ENCODE peak calls at places on chromosomes 16 and 17, in six cellular contexts. X, F, Q, K, D and P are unnamed samples.

GRCh38 chr17:81313776-81314409 is 18.8 kb upstream of the SLC38A10 start:
- DNase-seq in X (no peak), F (no peak), Q (no peak), K (no peak), D (no peak), P (no peak)

GRCh38 chr17:47698749-47699535 is 5.0 kb downstream of the TBKBP1 start:
- DNase-seq in X (peak), F (peak), Q (peak), K (peak), D (peak), P (no peak)

GRCh38 chr17:57576744-57577143 is 168.4 kb downstream of the CCDC182 start:
- DNase-seq in X (no peak), F (no peak), Q (no peak), K (no peak), D (no peak), P (no peak)

GRCh38 chr16:57316390-57317017 is 32.0 kb upstream of the PLLP start:
- DNase-seq in X (peak), F (no peak), Q (no peak), K (peak), D (peak), P (no peak)

GRCh38 chr17:40519089-40519775 is 17.8 kb upstream of the TNS4 start:
- DNase-seq in X (no peak), F (no peak), Q (no peak), K (no peak), D (peak), P (no peak)

GRCh38 chr17:83069931-83070374 is 9.5 kb upstream of the METRNL start:
- DNase-seq in X (no peak), F (no peak), Q (no peak), K (no peak), D (no peak), P (no peak)

GRCh38 chr16:52435573-52435972 is 111.4 kb downstream of the TOX3 start:
- DNase-seq in X (no peak), F (no peak), Q (no peak), K (no peak), D (no peak), P (no peak)

GRCh38 chr16:83878838-83879237 is 20.1 kb upstream of the MLYCD start:
- DNase-seq in X (peak), F (no peak), Q (no peak), K (peak), D (no peak), P (peak)

GRCh38 chr17:8881606-8882005 is 14.1 kb upstream of the PIK3R6 start:
- DNase-seq in X (no peak), F (no peak), Q (no peak), K (no peak), D (no peak), P (no peak)

GRCh38 chr17:56690441-56691291 is 97.2 kb downstream of the NOG start:
- DNase-seq in X (no peak), F (no peak), Q (no peak), K (no peak), D (no peak), P (no peak)

GRCh38 chr16:83727018-83727417 is 80.8 kb upstream of the HSBP1 start:
- DNase-seq in X (peak), F (no peak), Q (no peak), K (peak), D (no peak), P (no peak)

GRCh38 chr17:66306413-66306812 is 4.0 kb downstream of the PRKCA start:
- DNase-seq in X (peak), F (no peak), Q (no peak), K (peak), D (no peak), P (no peak)

GRCh38 chr16:58500329-58501241 is 642 bp downstream of the NDRG4 start:
- DNase-seq in X (no peak), F (no peak), Q (no peak), K (no peak), D (peak), P (no peak)

GRCh38 chr17:35089846-35090193 is 26.3 kb upstream of the RFFL start:
- DNase-seq in X (peak), F (no peak), Q (peak), K (peak), D (no peak), P (no peak)

GRCh38 chr17:39601010-39601597 is 6.6 kb downstream of the NEUROD2 start:
- DNase-seq in X (no peak), F (no peak), Q (no peak), K (no peak), D (no peak), P (no peak)

GRCh38 chr17:41785091-41785875 is 1.2 kb downstream of the JUP start:
- DNase-seq in X (no peak), F (no peak), Q (peak), K (no peak), D (no peak), P (no peak)

GRCh38 chr17:82217530-82218204 is 5.0 kb upstream of the CCDC57 start:
- DNase-seq in X (peak), F (peak), Q (peak), K (peak), D (peak), P (no peak)

GRCh38 chr17:72079700-72080099 is 41.1 kb upstream of the SOX9 start:
- DNase-seq in X (no peak), F (no peak), Q (no peak), K (peak), D (no peak), P (peak)

GRCh38 chr16:81036751-81037350 is 1.2 kb downstream of the ATMIN start:
- DNase-seq in X (no peak), F (no peak), Q (no peak), K (peak), D (no peak), P (no peak)

GRCh38 chr17:45574376-45574775 is 83.9 kb upstream of the PLEKHM1 start:
- DNase-seq in X (peak), F (no peak), Q (no peak), K (peak), D (no peak), P (no peak)

GRCh38 chr17:19644493-19645210 is 3.9 kb upstream of the ALDH3A2 start:
- DNase-seq in X (no peak), F (no peak), Q (no peak), K (peak), D (no peak), P (peak)

GRCh38 chr17:66443601-66444000 is 141.2 kb downstream of the PRKCA start:
- DNase-seq in X (no peak), F (no peak), Q (no peak), K (no peak), D (no peak), P (no peak)

GRCh38 chr16:88651276-88651988 is 579 bp upstream of the CYBA start:
- DNase-seq in X (no peak), F (peak), Q (no peak), K (peak), D (no peak), P (no peak)

GRCh38 chr16:86994651-86995171 is 322.5 kb downstream of the C16orf95 start:
- DNase-seq in X (peak), F (peak), Q (no peak), K (peak), D (peak), P (no peak)

GRCh38 chr17:29283496-29283895 is 10.5 kb downstream of the NUFIP2 start:
- DNase-seq in X (no peak), F (no peak), Q (no peak), K (peak), D (no peak), P (no peak)

GRCh38 chr16:4980691-4981090 is 22.6 kb downstream of the SEC14L5 start:
- DNase-seq in X (no peak), F (no peak), Q (no peak), K (no peak), D (no peak), P (no peak)

GRCh38 chr16:85344502-85345128 is 232.3 kb upstream of the CIBAR2 start:
- DNase-seq in X (no peak), F (no peak), Q (no peak), K (no peak), D (no peak), P (no peak)

GRCh38 chr17:67689534-67690177 is 28.1 kb upstream of the NOL11 start:
- DNase-seq in X (peak), F (no peak), Q (no peak), K (peak), D (no peak), P (peak)

DNA sequence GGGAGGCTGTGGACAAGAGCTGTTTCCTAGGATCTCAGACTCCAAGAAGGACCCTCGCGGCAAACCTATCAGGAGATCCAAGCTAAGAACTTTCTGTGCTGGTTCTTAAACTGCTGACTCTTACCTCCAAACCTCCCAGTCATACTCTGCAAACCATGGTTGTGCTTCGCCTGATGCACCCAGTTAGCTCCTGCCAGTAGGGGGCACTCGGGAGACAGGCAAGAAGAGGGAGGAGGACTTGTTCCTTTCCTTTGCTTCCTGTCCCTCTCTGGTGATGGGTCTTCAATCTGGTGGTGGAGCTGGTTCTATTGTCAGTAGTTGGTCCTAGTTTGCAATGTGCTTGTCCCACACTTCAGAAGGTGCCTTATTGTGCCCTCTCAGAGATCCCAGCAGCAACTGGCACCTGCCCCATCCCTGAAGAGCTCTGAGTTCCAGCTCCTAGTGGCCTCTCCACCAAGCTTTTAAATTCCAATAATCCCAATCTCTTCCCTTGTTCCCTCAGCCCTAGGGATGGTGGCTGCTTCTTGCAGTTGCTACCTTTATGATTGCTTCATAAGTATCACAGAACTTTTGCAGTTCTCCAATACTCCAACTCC is 113.5 kb upstream of the RPL38 start:
- DNase-seq in X (no peak), F (no peak), Q (peak), K (peak), D (no peak), P (peak)
- TF ChIP-seq CTCF in X (peak), F (peak), Q (peak), K (peak), D (no peak), P (peak)

DNA sequence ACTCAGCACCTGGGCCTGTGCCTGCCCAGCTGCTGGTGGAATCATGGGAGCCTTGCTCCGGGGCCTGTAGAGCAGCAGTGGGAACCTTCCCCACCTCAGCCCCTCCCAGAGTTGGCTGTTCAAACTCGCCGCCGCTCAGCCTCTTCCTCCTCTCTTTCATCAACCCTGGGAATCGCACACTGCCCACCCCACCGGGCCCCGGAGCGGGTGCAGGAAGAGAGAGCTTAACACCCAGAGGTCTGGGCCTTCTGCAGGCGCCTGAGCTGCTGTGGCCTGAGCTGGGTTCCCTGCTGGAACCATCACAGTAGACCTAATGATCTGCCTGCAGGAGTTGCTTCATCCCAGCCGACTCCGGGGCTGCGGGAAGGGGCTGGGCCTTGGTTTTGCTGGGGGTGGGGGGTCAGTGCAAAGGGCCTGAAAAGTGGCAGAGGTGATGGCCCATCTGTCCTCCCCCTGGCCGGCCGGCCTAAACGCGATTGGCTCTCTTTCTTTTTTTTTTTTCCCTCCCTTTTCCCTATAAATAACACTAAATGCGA is 313.9 kb downstream of the SEC14L1 start:
- DNase-seq in X (no peak), F (no peak), Q (no peak), K (no peak), D (no peak), P (no peak)
- H3K4me3 ChIP-seq in X (no peak), F (peak), Q (no peak), K (no peak), D (no peak), P (peak)

GRCh38 chr17:30299000-30299399 is 7.3 kb upstream of the BLMH start:
- DNase-seq in X (peak), F (no peak), Q (no peak), K (peak), D (no peak), P (no peak)
- TF ChIP-seq CTCF in X (peak), F (no peak), Q (peak), K (peak), D (no peak), P (peak)

GRCh38 chr16:23140082-23140481 is 9.2 kb downstream of the USP31 start:
- DNase-seq in X (no peak), F (no peak), Q (no peak), K (no peak), D (no peak), P (no peak)
- H3K4me3 ChIP-seq in X (no peak), F (no peak), Q (no peak), K (no peak), D (no peak), P (no peak)

GRCh38 chr17:4032738-4033137 is 68.5 kb upstream of the ATP2A3 start:
- DNase-seq in X (no peak), F (no peak), Q (no peak), K (no peak), D (no peak), P (no peak)
- TF ChIP-seq CTCF in X (no peak), F (no peak), Q (no peak), K (no peak), D (no peak), P (no peak)

GRCh38 chr17:79086609-79087427 is 12.2 kb downstream of the ENGASE start:
- DNase-seq in X (no peak), F (no peak), Q (no peak), K (no peak), D (no peak), P (no peak)
- H3K4me3 ChIP-seq in X (no peak), F (no peak), Q (no peak), K (no peak), D (no peak), P (no peak)

DNA sequence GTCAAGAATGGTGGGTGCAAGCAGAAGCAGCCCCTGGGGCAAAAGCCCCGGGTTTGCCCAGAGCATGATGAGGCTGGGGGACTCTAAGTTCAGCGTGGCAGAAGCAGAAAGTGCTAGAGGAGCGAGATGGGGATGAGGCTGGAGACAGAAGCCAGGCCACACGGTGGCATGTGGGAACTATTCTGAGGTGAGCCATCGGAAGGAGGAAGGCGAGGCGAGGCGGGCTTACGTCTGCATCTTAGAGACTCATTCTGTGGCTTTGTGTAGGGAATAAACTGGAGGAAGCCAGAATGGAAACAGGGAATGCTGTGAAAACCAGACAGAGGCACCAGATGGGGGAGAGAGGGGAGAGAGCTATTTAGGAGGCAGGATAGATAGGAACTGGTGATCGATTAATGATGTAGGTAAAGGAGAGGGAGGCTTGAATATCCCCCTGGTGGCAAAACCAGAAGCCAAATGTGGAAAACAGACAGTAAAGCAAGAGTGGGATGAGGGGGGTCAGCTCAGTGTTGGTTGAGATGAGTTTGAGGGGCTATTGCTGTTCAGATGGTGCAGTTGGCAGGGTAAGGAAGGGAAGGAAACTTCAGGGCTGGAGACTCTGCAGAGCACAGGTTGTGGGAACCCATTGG is 3.1 kb upstream of the TNFSF13 start:
- DNase-seq in X (no peak), F (no peak), Q (no peak), K (no peak), D (no peak), P (no peak)
- TF ChIP-seq CTCF in X (peak), F (no peak), Q (no peak), K (peak), D (no peak), P (no peak)

DNA sequence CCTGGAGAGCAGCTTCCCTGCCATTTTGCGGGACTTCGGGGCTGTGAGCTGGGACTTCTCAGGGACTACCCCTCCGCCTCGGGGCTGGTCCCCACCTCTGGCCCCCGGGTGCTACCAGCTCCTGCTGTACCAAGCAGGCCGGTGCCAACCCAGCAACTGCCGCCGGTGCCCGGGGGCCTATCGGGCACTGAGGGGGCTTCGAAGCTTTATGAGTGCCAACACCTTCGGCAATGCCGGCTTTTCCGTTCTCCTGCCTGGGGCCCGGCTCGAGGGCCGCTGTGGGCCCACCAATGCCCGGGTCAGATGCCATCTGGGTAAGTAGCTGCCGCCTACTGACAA is 1.3 kb downstream of the ASPHD1 start:
- DNase-seq in X (no peak), F (no peak), Q (no peak), K (no peak), D (no peak), P (no peak)
- H3K4me3 ChIP-seq in X (peak), F (no peak), Q (no peak), K (peak), D (no peak), P (peak)